ENCODE peak calls at places on chromosome 15, in nine cellular contexts. Q, N, L, U, R, I, A, S and F are unnamed samples.

GRCh38 chr15:47742334-47742733 is 25.0 kb downstream of the SEMA6D start:
- DNase-seq in Q (no peak), N (no peak), L (no peak), U (no peak), R (no peak), I (no peak), A (no peak), S (no peak), F (no peak)

GRCh38 chr15:30783019-30783418 is 120.7 kb upstream of the FAN1 start:
- DNase-seq in Q (no peak), N (no peak), L (no peak), U (no peak), R (no peak), I (no peak), A (no peak), S (no peak), F (no peak)

GRCh38 chr15:49720221-49720620 is 99.4 kb downstream of the DTWD1 start:
- DNase-seq in Q (no peak), N (no peak), L (no peak), U (peak; percentile 14), R (no peak), I (no peak), A (no peak), S (no peak), F (no peak)

GRCh38 chr15:89964555-89964954 is 36.6 kb upstream of the ZNF710 start:
- DNase-seq in Q (no peak), N (no peak), L (no peak), U (no peak), R (no peak), I (no peak), A (no peak), S (peak; percentile 53), F (no peak)

GRCh38 chr15:75455982-75456531 is 4.6 kb upstream of the SIN3A start:
- DNase-seq in Q (no peak), N (peak; percentile 48), L (peak; percentile 43), U (peak; percentile 50), R (no peak), I (peak; percentile 86), A (peak; percentile 38), S (no peak), F (no peak)

GRCh38 chr15:90225504-90226234 is 8.1 kb downstream of the CIB1 start:
- DNase-seq in Q (no peak), N (no peak), L (no peak), U (no peak), R (no peak), I (no peak), A (no peak), S (no peak), F (no peak)

GRCh38 chr15:85793641-85794597 is 806 bp downstream of the KLHL25 start:
- DNase-seq in Q (no peak), N (peak; percentile 30), L (no peak), U (peak; percentile 38), R (peak; percentile 58), I (peak; percentile 73), A (peak; percentile 26), S (peak; percentile 71), F (no peak)

GRCh38 chr15:43488790-43489585 is 4.0 kb downstream of the TP53BP1 start:
- DNase-seq in Q (no peak), N (no peak), L (no peak), U (peak; percentile 54), R (no peak), I (no peak), A (no peak), S (no peak), F (no peak)

GRCh38 chr15:100785181-100786138 is 94.2 kb upstream of the ALDH1A3 start:
- DNase-seq in Q (no peak), N (no peak), L (no peak), U (no peak), R (peak; percentile 27), I (peak; percentile 33), A (no peak), S (no peak), F (no peak)

GRCh38 chr15:89305395-89305794 is 29.2 kb downstream of the POLG start:
- DNase-seq in Q (no peak), N (no peak), L (no peak), U (no peak), R (no peak), I (no peak), A (no peak), S (no peak), F (no peak)

GRCh38 chr15:97691799-97692198 is 268.7 kb upstream of the ARRDC4 start:
- DNase-seq in Q (no peak), N (no peak), L (no peak), U (no peak), R (no peak), I (no peak), A (no peak), S (no peak), F (no peak)

GRCh38 chr15:64895285-64896065 is 16.2 kb upstream of the ANKDD1A start:
- DNase-seq in Q (no peak), N (no peak), L (no peak), U (peak; percentile 65), R (no peak), I (peak; percentile 44), A (no peak), S (no peak), F (no peak)

GRCh38 chr15:74791667-74792066 is 9.8 kb downstream of the CSK start:
- DNase-seq in Q (no peak), N (no peak), L (no peak), U (no peak), R (no peak), I (no peak), A (no peak), S (no peak), F (no peak)

GRCh38 chr15:63354771-63355650 is 26.6 kb downstream of the CA12 start:
- DNase-seq in Q (no peak), N (no peak), L (no peak), U (no peak), R (no peak), I (no peak), A (no peak), S (peak; percentile 76), F (no peak)

GRCh38 chr15:28165791-28166190 is 66.7 kb upstream of the OCA2 start:
- DNase-seq in Q (no peak), N (no peak), L (no peak), U (peak; percentile 27), R (no peak), I (no peak), A (no peak), S (no peak), F (no peak)

GRCh38 chr15:34886134-34886533 is 83.4 kb downstream of the AQR start:
- DNase-seq in Q (no peak), N (no peak), L (no peak), U (peak; percentile 6), R (no peak), I (no peak), A (no peak), S (no peak), F (no peak)

GRCh38 chr15:58520936-58521292 is 89.1 kb downstream of the LIPC start:
- DNase-seq in Q (no peak), N (no peak), L (no peak), U (no peak), R (no peak), I (peak; percentile 43), A (no peak), S (no peak), F (no peak)

GRCh38 chr15:70498096-70498626 is 265.2 kb downstream of the UACA start:
- DNase-seq in Q (no peak), N (no peak), L (no peak), U (no peak), R (no peak), I (no peak), A (no peak), S (no peak), F (no peak)

GRCh38 chr15:45442497-45443135 is 64.3 kb upstream of the GATM start:
- DNase-seq in Q (no peak), N (no peak), L (no peak), U (peak; percentile 50), R (no peak), I (no peak), A (no peak), S (no peak), F (no peak)

GRCh38 chr15:52124270-52124878 is 11.8 kb upstream of the BCL2L10 start:
- DNase-seq in Q (no peak), N (no peak), L (no peak), U (no peak), R (no peak), I (no peak), A (no peak), S (no peak), F (no peak)

GRCh38 chr15:49168026-49168425 is 2.0 kb upstream of the GALK2 start:
- DNase-seq in Q (no peak), N (no peak), L (no peak), U (no peak), R (no peak), I (no peak), A (no peak), S (no peak), F (no peak)

GRCh38 chr15:83694030-83694429 is 40.1 kb downstream of the ADAMTSL3 start:
- DNase-seq in Q (no peak), N (no peak), L (no peak), U (peak; percentile 65), R (no peak), I (peak; percentile 83), A (no peak), S (no peak), F (no peak)

GRCh38 chr15:44414001-44414400 is 13.4 kb upstream of the CTDSPL2 start:
- DNase-seq in Q (no peak), N (no peak), L (no peak), U (no peak), R (no peak), I (no peak), A (no peak), S (no peak), F (no peak)

GRCh38 chr15:90362936-90363212 is 10.8 kb downstream of the ZNF774 start:
- DNase-seq in Q (no peak), N (no peak), L (no peak), U (peak; percentile 94), R (no peak), I (peak; percentile 49), A (no peak), S (no peak), F (no peak)

GRCh38 chr15:99343836-99344551 is 92.7 kb downstream of the LRRC28 start:
- DNase-seq in Q (no peak), N (no peak), L (peak; percentile 6), U (peak; percentile 26), R (peak; percentile 55), I (peak; percentile 84), A (peak; percentile 21), S (peak; percentile 46), F (no peak)

GRCh38 chr15:44199393-44199792 is 4.3 kb upstream of the FRMD5 start:
- DNase-seq in Q (no peak), N (no peak), L (no peak), U (no peak), R (no peak), I (no peak), A (no peak), S (no peak), F (no peak)

GRCh38 chr15:37246065-37246464 is 145.7 kb upstream of the MEIS2 start:
- DNase-seq in Q (no peak), N (no peak), L (no peak), U (no peak), R (no peak), I (no peak), A (no peak), S (no peak), F (no peak)

GRCh38 chr15:35697549-35698299 is 151.8 kb upstream of the DPH6 start:
- DNase-seq in Q (no peak), N (no peak), L (no peak), U (peak; percentile 84), R (no peak), I (peak; percentile 58), A (no peak), S (no peak), F (no peak)

GRCh38 chr15:99336794-99337193 is 85.5 kb downstream of the LRRC28 start:
- DNase-seq in Q (no peak), N (no peak), L (no peak), U (no peak), R (no peak), I (no peak), A (no peak), S (no peak), F (no peak)

GRCh38 chr15:70244978-70245542 is 147.3 kb upstream of the TLE3 start:
- DNase-seq in Q (no peak), N (no peak), L (no peak), U (no peak), R (no peak), I (peak; percentile 13), A (no peak), S (no peak), F (no peak)

GRCh38 chr15:36951747-36952247 is 148.6 kb downstream of the MEIS2 start:
- DNase-seq in Q (no peak), N (no peak), L (no peak), U (peak; percentile 84), R (no peak), I (no peak), A (no peak), S (no peak), F (no peak)